ENCODE peak calls at places on chromosomes 5 and 9, in eight cellular contexts. N, C, R, L, H, K, B and Y are unnamed samples.

GRCh38 chr5:180540050-180540694 is 46.0 kb downstream of the CNOT6 start:
- DNase-seq in C (no peak), B (no peak), H (no peak), L (no peak), N (no peak), R (no peak), K (no peak), Y (peak)

GRCh38 chr5:107878676-107879075 is 207.9 kb upstream of the EFNA5 start:
- DNase-seq in C (no peak), L (no peak), N (no peak), R (no peak), B (no peak), K (no peak), H (no peak), Y (no peak)

GRCh38 chr9:129142536-129142935 is 31.3 kb downstream of the PTPA start:
- DNase-seq in N (no peak), C (no peak), L (no peak), B (no peak), R (no peak), K (no peak), H (no peak), Y (no peak)

GRCh38 chr5:116785101-116785500 is 210.5 kb upstream of the SEMA6A start:
- DNase-seq in N (no peak), R (no peak), H (no peak), L (no peak), C (no peak), B (no peak), K (no peak), Y (no peak)

GRCh38 chr5:77294212-77294611 is 83.7 kb downstream of the PDE8B start:
- DNase-seq in C (no peak), R (no peak), K (no peak), N (no peak), H (no peak), B (no peak), L (no peak), Y (no peak)

GRCh38 chr5:142540774-142541466 is 145.0 kb downstream of the FGF1 start:
- DNase-seq in C (no peak), H (no peak), K (peak), N (no peak), R (no peak), B (peak), L (no peak), Y (no peak)

GRCh38 chr9:111961011-111961410 is 64.4 kb downstream of the UGCG start:
- DNase-seq in H (no peak), L (no peak), B (no peak), C (no peak), N (no peak), R (no peak), K (peak), Y (no peak)

GRCh38 chr9:83981126-83981871 is 694 bp downstream of the RMI1 start:
- DNase-seq in K (peak), R (no peak), H (no peak), C (no peak), L (no peak), B (peak), N (peak), Y (peak)

GRCh38 chr5:151571270-151572173 is 19.6 kb downstream of the FAT2 start:
- DNase-seq in B (no peak), K (no peak), L (no peak), N (no peak), C (no peak), R (no peak), H (no peak), Y (no peak)

GRCh38 chr5:54455413-54456157 is at the start of gene HSPB3:
- DNase-seq in B (no peak), R (no peak), H (no peak), K (peak), C (no peak), L (no peak), N (no peak), Y (no peak)

GRCh38 chr5:172942556-172942955 is 16.7 kb upstream of the RPL26L1 start:
- DNase-seq in C (no peak), N (no peak), H (no peak), R (no peak), L (no peak), K (no peak), B (no peak), Y (no peak)

GRCh38 chr5:78621269-78621871 is 27.2 kb downstream of the LHFPL2 start:
- DNase-seq in R (peak), N (no peak), K (peak), L (no peak), H (no peak), B (peak), C (no peak), Y (no peak)

GRCh38 chr9:124018731-124019697 is 7.4 kb downstream of the LHX2 start:
- DNase-seq in C (no peak), N (no peak), H (no peak), R (no peak), L (no peak), K (no peak), B (no peak), Y (peak)

GRCh38 chr9:84206801-84207200 is 133.8 kb downstream of the SLC28A3 start:
- DNase-seq in C (no peak), K (no peak), R (no peak), H (no peak), B (no peak), L (no peak), N (no peak), Y (no peak)

GRCh38 chr5:10839118-10839517 is 78.1 kb upstream of the DAP start:
- DNase-seq in H (no peak), R (no peak), N (no peak), C (no peak), B (no peak), K (no peak), L (no peak), Y (no peak)

GRCh38 chr9:124779368-124780059 is 2.6 kb downstream of the OLFML2A start:
- DNase-seq in N (no peak), L (no peak), B (peak), H (no peak), R (peak), C (no peak), K (peak), Y (peak)

GRCh38 chr9:120715331-120715924 is 1.2 kb upstream of the MEGF9 start:
- DNase-seq in N (no peak), K (peak), L (no peak), R (no peak), B (peak), C (no peak), H (no peak), Y (no peak)

GRCh38 chr9:33341182-33341581 is 50.9 kb downstream of the NFX1 start:
- DNase-seq in H (no peak), N (no peak), L (no peak), C (no peak), K (no peak), R (no peak), B (no peak), Y (no peak)

GRCh38 chr5:131286400-131286715 is 22.5 kb downstream of the CDC42SE2 start:
- DNase-seq in C (no peak), R (no peak), N (no peak), L (no peak), B (no peak), H (no peak), K (no peak), Y (no peak)

GRCh38 chr5:84816746-84817547 is 432.3 kb upstream of the EDIL3 start:
- DNase-seq in K (no peak), N (no peak), C (no peak), R (no peak), B (no peak), H (no peak), L (no peak), Y (no peak)

GRCh38 chr5:81898403-81898802 is 73.4 kb upstream of the ATG10 start:
- DNase-seq in B (no peak), N (no peak), L (peak), K (no peak), C (no peak), R (no peak), H (no peak), Y (no peak)